ENCODE peak calls at places on chromosomes 7 and 10, in four cellular contexts. Y is esophagus squamous epithelium, N is EL, L is midbrain. M is an unnamed sample.

GRCh38 chr10:97427571-97428179 is 1.7 kb downstream of the PGAM1 start:
- DNase-seq in Y (no peak), N (peak), L (no peak), M (peak)

GRCh38 chr7:128450409-128450808 is 5.3 kb upstream of the HILPDA start:
- DNase-seq in Y (no peak), N (no peak), L (no peak), M (no peak)

GRCh38 chr10:85851300-85851699 is 515.3 kb downstream of the GRID1 start:
- DNase-seq in Y (no peak), N (peak), L (no peak), M (no peak)

GRCh38 chr10:112792487-112793196 is 157.4 kb upstream of the TCF7L2 start:
- DNase-seq in Y (no peak), N (peak), L (peak), M (peak)

GRCh38 chr7:156474241-156474743 is 166.3 kb upstream of the RNF32 start:
- DNase-seq in Y (no peak), N (peak), L (no peak), M (peak)

GRCh38 chr10:56109454-56109853 is 251.6 kb downstream of the ZWINT start:
- DNase-seq in Y (no peak), N (no peak), L (no peak), M (no peak)

GRCh38 chr7:65951837-65952578 is 30.0 kb downstream of the GUSB start:
- DNase-seq in Y (no peak), N (no peak), L (no peak), M (no peak)

GRCh38 chr7:3955751-3956696 is 655.0 kb downstream of the SDK1 start:
- DNase-seq in Y (no peak), N (no peak), L (no peak), M (no peak)

GRCh38 chr7:147804032-147804431 is 786.5 kb upstream of the C7orf33 start:
- DNase-seq in Y (no peak), N (no peak), L (no peak), M (no peak)

GRCh38 chr7:2008101-2008935 is 224.4 kb downstream of the MAD1L1 start:
- DNase-seq in Y (no peak), N (no peak), L (no peak), M (no peak)

GRCh38 chr10:13117842-13118783 is 18.1 kb downstream of the OPTN start:
- DNase-seq in Y (no peak), N (no peak), L (no peak), M (no peak)

GRCh38 chr7:42700376-42701327 is 211.2 kb downstream of the C7orf25 start:
- DNase-seq in Y (no peak), N (no peak), L (no peak), M (peak)

GRCh38 chr10:109892885-109893284 is 30.4 kb downstream of the XPNPEP1 start:
- DNase-seq in Y (no peak), N (peak), L (no peak), M (peak)

GRCh38 chr10:14084875-14085274 is 245.8 kb downstream of the FRMD4A start:
- DNase-seq in Y (no peak), N (peak), L (no peak), M (no peak)

GRCh38 chr10:79938728-79939380 is 10.1 kb downstream of the SFTPD start:
- DNase-seq in Y (no peak), N (no peak), L (peak), M (no peak)

GRCh38 chr7:53110425-53110824 is 75.0 kb downstream of the POM121L12 start:
- DNase-seq in Y (no peak), N (no peak), L (no peak), M (no peak)

GRCh38 chr7:41292457-41292856 is 410.4 kb downstream of the INHBA start:
- DNase-seq in Y (no peak), N (no peak), L (no peak), M (no peak)

GRCh38 chr10:70119623-70120022 is 13.0 kb downstream of the AIFM2 start:
- DNase-seq in Y (no peak), N (no peak), L (no peak), M (no peak)

GRCh38 chr10:99598781-99599481 is 21.3 kb downstream of the SLC25A28 start:
- DNase-seq in Y (no peak), N (no peak), L (no peak), M (no peak)

GRCh38 chr10:21724695-21725371 is 190.8 kb downstream of the MLLT10 start:
- DNase-seq in Y (peak), N (peak), L (peak), M (peak)

GRCh38 chr10:84613336-84614021 is 285.1 kb downstream of the CCSER2 start:
- DNase-seq in Y (no peak), N (peak), L (peak), M (peak)

GRCh38 chr10:97567891-97568290 is 4.7 kb upstream of the ANKRD2 start:
- DNase-seq in Y (no peak), N (no peak), L (no peak), M (no peak)

GRCh38 chr10:121926669-121927360 is 1.0 kb downstream of the ATE1 start:
- DNase-seq in Y (no peak), N (peak), L (peak), M (peak)

GRCh38 chr7:152674860-152675760 is 831 bp downstream of the XRCC2 start:
- DNase-seq in Y (no peak), N (peak), L (no peak), M (no peak)